ENCODE peak calls at places on chromosomes 13 and 19, in eight cellular contexts. L is IMR-90, G is neural progenitor cell, E is endodermal cell, U is mammary epithelial cell, A is fibroblast of lung, Y is endothelial cell of umbilical vein, C is astrocyte. H is an unnamed sample.

GRCh38 chr13:45231722-45232121 is 30.9 kb upstream of the KCTD4 start:
- DNase-seq in L (peak; percentile 63), G (no peak), E (no peak), U (no peak), A (peak; percentile 54), Y (peak; percentile 29), C (peak; percentile 52), H (no peak)

GRCh38 chr13:113057084-113057483 is 48.5 kb upstream of the F7 start:
- DNase-seq in L (no peak), G (no peak), E (no peak), U (no peak), A (no peak), Y (no peak), C (no peak), H (no peak)

GRCh38 chr19:39307233-39307821 is 11.1 kb downstream of the IFNL1 start:
- DNase-seq in L (no peak), G (peak; percentile 93), E (peak; percentile 90), U (no peak), A (no peak), Y (no peak), C (no peak), H (peak; percentile 44)

GRCh38 chr13:84648069-84648640 is 765.9 kb upstream of the SLITRK1 start:
- DNase-seq in L (no peak), G (no peak), E (no peak), U (no peak), A (peak; percentile 27), Y (no peak), C (no peak), H (peak; percentile 57)

GRCh38 chr19:11377237-11377636 is 2.8 kb downstream of the SWSAP1 start:
- DNase-seq in L (peak; percentile 94), G (no peak), E (no peak), U (peak; percentile 87), A (peak; percentile 92), Y (peak; percentile 50), C (peak; percentile 86), H (peak; percentile 84)

GRCh38 chr19:7177926-7178325 is 108.4 kb downstream of the ZNF557 start:
- DNase-seq in L (peak; percentile 50), G (no peak), E (no peak), U (no peak), A (no peak), Y (no peak), C (peak; percentile 73), H (peak; percentile 11)

GRCh38 chr13:111210082-111210481 is 95.0 kb downstream of the ARHGEF7 start:
- DNase-seq in L (no peak), G (peak; percentile 41), E (no peak), U (no peak), A (no peak), Y (no peak), C (no peak), H (no peak)

GRCh38 chr13:23794267-23795161 is 94.7 kb downstream of the MIPEP start:
- DNase-seq in L (peak; percentile 85), G (no peak), E (no peak), U (peak; percentile 52), A (peak; percentile 96), Y (peak; percentile 91), C (peak; percentile 63), H (peak; percentile 80)

GRCh38 chr19:11195169-11195568 is 2.2 kb downstream of the KANK2 start:
- DNase-seq in L (peak; percentile 17), G (no peak), E (no peak), U (no peak), A (peak; percentile 39), Y (no peak), C (no peak), H (peak; percentile 54)

GRCh38 chr13:84816567-84817133 is 934.4 kb upstream of the SLITRK1 start:
- DNase-seq in L (no peak), G (no peak), E (no peak), U (no peak), A (no peak), Y (no peak), C (no peak), H (no peak)

GRCh38 chr13:49667773-49668172 is 23.5 kb downstream of the EBPL start:
- DNase-seq in L (peak; percentile 44), G (no peak), E (no peak), U (no peak), A (no peak), Y (no peak), C (no peak), H (peak; percentile 33)

GRCh38 chr13:76350399-76350798 is 535.8 kb downstream of the KCTD12 start:
- DNase-seq in L (peak; percentile 16), G (no peak), E (no peak), U (no peak), A (peak; percentile 69), Y (no peak), C (no peak), H (peak; percentile 32)

GRCh38 chr13:19661561-19661960 is 28.1 kb downstream of the MPHOSPH8 start:
- DNase-seq in L (no peak), G (no peak), E (no peak), U (no peak), A (no peak), Y (no peak), C (no peak), H (no peak)

GRCh38 chr13:93559718-93560117 is 333.1 kb downstream of the GPC6 start:
- DNase-seq in L (peak; percentile 84), G (no peak), E (no peak), U (peak; percentile 92), A (peak; percentile 80), Y (no peak), C (peak; percentile 88), H (no peak)

GRCh38 chr19:50205681-50206138 is 2.3 kb downstream of the MYH14 start:
- DNase-seq in L (no peak), G (peak; percentile 9), E (peak; percentile 73), U (no peak), A (no peak), Y (no peak), C (no peak), H (no peak)

GRCh38 chr13:48801255-48801654 is 147.5 kb downstream of the CYSLTR2 start:
- DNase-seq in L (peak; percentile 81), G (no peak), E (no peak), U (no peak), A (peak; percentile 72), Y (no peak), C (peak; percentile 42), H (peak; percentile 41)

GRCh38 chr19:47542030-47542475 is 27.2 kb upstream of the NAPA start:
- DNase-seq in L (peak; percentile 59), G (no peak), E (no peak), U (no peak), A (no peak), Y (no peak), C (no peak), H (no peak)

GRCh38 chr13:45878966-45879365 is 27.4 kb upstream of the SIAH3 start:
- DNase-seq in L (no peak), G (no peak), E (no peak), U (no peak), A (no peak), Y (no peak), C (no peak), H (no peak)

GRCh38 chr13:106617561-106617960 is 49.6 kb upstream of the ARGLU1 start:
- DNase-seq in L (peak; percentile 39), G (peak; percentile 61), E (peak; percentile 85), U (peak; percentile 79), A (no peak), Y (peak; percentile 82), C (peak; percentile 62), H (peak; percentile 17)

DNA sequence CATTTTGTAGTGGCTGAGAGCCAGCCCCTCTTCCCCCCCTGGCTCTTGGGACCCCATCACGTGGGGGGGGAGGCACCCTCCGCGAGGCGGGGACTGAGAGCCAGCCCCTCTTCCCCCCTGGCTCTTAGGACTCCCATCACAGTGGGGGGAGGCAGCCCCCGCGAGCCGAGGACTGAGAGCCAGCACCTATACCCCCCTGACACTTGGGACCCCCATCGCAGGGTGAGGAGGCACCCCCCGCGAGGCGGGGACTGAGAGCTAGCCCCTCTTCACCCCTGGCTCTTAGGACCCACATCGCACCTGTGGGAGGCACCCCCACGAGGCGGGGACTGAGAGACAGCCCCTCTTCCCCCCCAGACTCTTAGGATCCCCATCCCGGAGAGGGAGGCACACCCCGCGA is 2426.5 kb upstream of the PCDH20 start:
- DNase-seq in L (no peak), G (no peak), E (no peak), U (no peak), A (no peak), Y (no peak), C (no peak), H (no peak)
- H3K4me3 ChIP-seq in L (no peak overlapping the region), G (no peak overlapping the region), E (no peak overlapping the region), U (no peak overlapping the region), A (no peak overlapping the region), Y (no peak overlapping the region), C (no peak overlapping the region), H (no peak overlapping the region)

DNA sequence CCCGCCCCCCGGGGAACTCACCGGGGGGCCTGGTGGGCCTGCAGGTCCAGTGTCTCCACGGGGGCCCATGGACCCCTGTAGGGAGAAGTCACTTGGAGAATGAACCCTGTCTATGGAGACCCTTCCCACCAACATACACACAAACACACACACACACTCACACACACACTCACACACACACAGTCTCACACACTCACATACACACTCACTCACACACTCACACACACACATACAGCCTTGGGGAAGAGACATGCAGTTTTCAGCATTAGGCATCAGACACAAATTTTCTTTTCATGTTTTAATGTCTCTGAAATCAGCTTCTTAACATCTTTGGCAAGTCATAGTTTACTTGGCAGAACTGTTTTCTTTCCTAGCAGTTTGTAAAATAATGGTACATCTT is 31.0 kb upstream of the OLFM2 start:
- DNase-seq in L (peak; percentile 30), G (no peak), E (no peak), U (no peak), A (peak; percentile 28), Y (no peak), C (no peak), H (no peak)
- H3K27me3 ChIP-seq in L (no peaks in the 10 kb centered on the region), G (peaks cover 40% of the 10 kb centered on the region), E (peaks cover 31% of the 10 kb centered on the region), U (no peaks in the 10 kb centered on the region), A (no peaks in the 10 kb centered on the region), Y (peaks cover 8% of the 10 kb centered on the region), C (peaks cover 7% of the 10 kb centered on the region), H (no peaks in the 10 kb centered on the region)

GRCh38 chr13:97474581-97474980 is 40.6 kb downstream of the RAP2A start:
- DNase-seq in L (peak; percentile 30), G (no peak), E (no peak), U (no peak), A (peak; percentile 44), Y (peak; percentile 6), C (no peak), H (no peak)
- H3K9ac ChIP-seq in L (no peak overlapping the region), G (no peak overlapping the region), E (no peak overlapping the region), U (no peak overlapping the region), A (no peak overlapping the region), Y (no peak overlapping the region), C (no peak overlapping the region), H (no peak overlapping the region)

GRCh38 chr19:33293255-33294057 is 8.9 kb downstream of the CEBPA start:
- DNase-seq in L (peak; percentile 71), G (no peak), E (no peak), U (peak; percentile 78), A (peak; percentile 60), Y (no peak), C (peak; percentile 63), H (peak; percentile 57)
- H3K4me3 ChIP-seq in L (no peak overlapping the region), G (no peak overlapping the region), E (no peak overlapping the region), U (no peak overlapping the region), A (no peak overlapping the region), Y (no peak overlapping the region), C (no peak overlapping the region), H (peak overlapping the region; percentile 70)

GRCh38 chr19:3229346-3229743 is 4.9 kb downstream of the CELF5 start:
- DNase-seq in L (no peak), G (no peak), E (no peak), U (no peak), A (no peak), Y (no peak), C (no peak), H (no peak)
- H3K27me3 ChIP-seq in L (peaks cover 57% of the 10 kb centered on the region), G (no peaks in the 10 kb centered on the region), E (peaks cover 31% of the 10 kb centered on the region), U (peaks cover 2% of the 10 kb centered on the region), A (peaks cover 44% of the 10 kb centered on the region), Y (peaks cover 23% of the 10 kb centered on the region), C (peaks cover 23% of the 10 kb centered on the region), H (peaks cover 49% of the 10 kb centered on the region)

H was measured in adipocyte.